ENCODE peak calls at places on chromosomes 1 and 21, in six cellular contexts. One of them, this sample, is unnamed. For H3K4me1, the result is how much of the 10 kb centered on the place peaks cover.

GRCh38 chr1:201884472-201884871 is 4.2 kb upstream of the SHISA4 start:
- DNase-seq in neural progenitor cell: no peak
- DNase-seq in endothelial cell of umbilical vein: no peak
- DNase-seq in fibroblast of lung: no peak
- DNase-seq in PC-3: no peak
- DNase-seq in adipocyte: no peak
- DNase-seq in this sample: no peak

GRCh38 chr1:113353581-113353980 is 36.7 kb upstream of the MAGI3 start:
- DNase-seq in neural progenitor cell: no peak
- DNase-seq in endothelial cell of umbilical vein: no peak
- DNase-seq in fibroblast of lung: peak
- DNase-seq in PC-3: peak
- DNase-seq in adipocyte: no peak
- DNase-seq in this sample: no peak

GRCh38 chr1:157045251-157046218 is at the start of gene ARHGEF11:
- DNase-seq in neural progenitor cell: peak
- DNase-seq in endothelial cell of umbilical vein: peak
- DNase-seq in fibroblast of lung: peak
- DNase-seq in PC-3: peak
- DNase-seq in adipocyte: peak
- DNase-seq in this sample: peak

GRCh38 chr1:97691325-97691724 is 229.5 kb downstream of the DPYD start:
- DNase-seq in neural progenitor cell: peak
- DNase-seq in endothelial cell of umbilical vein: no peak
- DNase-seq in fibroblast of lung: no peak
- DNase-seq in PC-3: no peak
- DNase-seq in adipocyte: no peak
- DNase-seq in this sample: no peak

GRCh38 chr1:156295391-156295947 is at the start of gene GLMP:
- DNase-seq in neural progenitor cell: peak
- DNase-seq in endothelial cell of umbilical vein: peak
- DNase-seq in fibroblast of lung: peak
- DNase-seq in PC-3: peak
- DNase-seq in adipocyte: peak
- DNase-seq in this sample: peak

GRCh38 chr1:115641762-115642167 is at the start of gene VANGL1:
- DNase-seq in neural progenitor cell: peak
- DNase-seq in endothelial cell of umbilical vein: peak
- DNase-seq in fibroblast of lung: peak
- DNase-seq in PC-3: peak
- DNase-seq in adipocyte: peak
- DNase-seq in this sample: peak

GRCh38 chr1:168121314-168122029 is 15.3 kb downstream of the GPR161 start:
- DNase-seq in neural progenitor cell: no peak
- DNase-seq in endothelial cell of umbilical vein: no peak
- DNase-seq in fibroblast of lung: peak
- DNase-seq in PC-3: no peak
- DNase-seq in adipocyte: peak
- DNase-seq in this sample: no peak

GRCh38 chr1:224340711-224341384 is 10.9 kb upstream of the NVL start:
- DNase-seq in neural progenitor cell: peak
- DNase-seq in endothelial cell of umbilical vein: peak
- DNase-seq in fibroblast of lung: peak
- DNase-seq in PC-3: peak
- DNase-seq in adipocyte: peak
- DNase-seq in this sample: peak

GRCh38 chr1:87794788-87795614 is 466.3 kb downstream of the LMO4 start:
- DNase-seq in neural progenitor cell: no peak
- DNase-seq in endothelial cell of umbilical vein: peak
- DNase-seq in fibroblast of lung: peak
- DNase-seq in PC-3: peak
- DNase-seq in adipocyte: peak
- DNase-seq in this sample: no peak

GRCh38 chr1:40625076-40625475 is 40.4 kb downstream of the RIMS3 start:
- DNase-seq in neural progenitor cell: peak
- DNase-seq in endothelial cell of umbilical vein: no peak
- DNase-seq in fibroblast of lung: no peak
- DNase-seq in PC-3: peak
- DNase-seq in adipocyte: peak
- DNase-seq in this sample: peak

GRCh38 chr1:2032737-2033136 is 13.6 kb downstream of the GABRD start:
- DNase-seq in neural progenitor cell: no peak
- DNase-seq in endothelial cell of umbilical vein: no peak
- DNase-seq in fibroblast of lung: no peak
- DNase-seq in PC-3: no peak
- DNase-seq in adipocyte: peak
- DNase-seq in this sample: no peak

GRCh38 chr1:6584126-6585080 is 4.6 kb downstream of the ZBTB48 start:
- DNase-seq in neural progenitor cell: no peak
- DNase-seq in endothelial cell of umbilical vein: no peak
- DNase-seq in fibroblast of lung: no peak
- DNase-seq in PC-3: no peak
- DNase-seq in adipocyte: no peak
- DNase-seq in this sample: no peak

GRCh38 chr1:6586404-6586816 is 6.6 kb downstream of the ZBTB48 start:
- DNase-seq in neural progenitor cell: no peak
- DNase-seq in endothelial cell of umbilical vein: no peak
- DNase-seq in fibroblast of lung: no peak
- DNase-seq in PC-3: no peak
- DNase-seq in adipocyte: no peak
- DNase-seq in this sample: no peak

GRCh38 chr1:6585841-6586240 is 6.0 kb downstream of the ZBTB48 start:
- DNase-seq in neural progenitor cell: no peak
- DNase-seq in endothelial cell of umbilical vein: no peak
- DNase-seq in fibroblast of lung: no peak
- DNase-seq in PC-3: no peak
- DNase-seq in adipocyte: no peak
- DNase-seq in this sample: no peak

GRCh38 chr1:6587261-6588005 is 7.6 kb downstream of the ZBTB48 start:
- DNase-seq in neural progenitor cell: no peak
- DNase-seq in endothelial cell of umbilical vein: no peak
- DNase-seq in fibroblast of lung: peak
- DNase-seq in PC-3: peak
- DNase-seq in adipocyte: no peak
- DNase-seq in this sample: no peak

DNA sequence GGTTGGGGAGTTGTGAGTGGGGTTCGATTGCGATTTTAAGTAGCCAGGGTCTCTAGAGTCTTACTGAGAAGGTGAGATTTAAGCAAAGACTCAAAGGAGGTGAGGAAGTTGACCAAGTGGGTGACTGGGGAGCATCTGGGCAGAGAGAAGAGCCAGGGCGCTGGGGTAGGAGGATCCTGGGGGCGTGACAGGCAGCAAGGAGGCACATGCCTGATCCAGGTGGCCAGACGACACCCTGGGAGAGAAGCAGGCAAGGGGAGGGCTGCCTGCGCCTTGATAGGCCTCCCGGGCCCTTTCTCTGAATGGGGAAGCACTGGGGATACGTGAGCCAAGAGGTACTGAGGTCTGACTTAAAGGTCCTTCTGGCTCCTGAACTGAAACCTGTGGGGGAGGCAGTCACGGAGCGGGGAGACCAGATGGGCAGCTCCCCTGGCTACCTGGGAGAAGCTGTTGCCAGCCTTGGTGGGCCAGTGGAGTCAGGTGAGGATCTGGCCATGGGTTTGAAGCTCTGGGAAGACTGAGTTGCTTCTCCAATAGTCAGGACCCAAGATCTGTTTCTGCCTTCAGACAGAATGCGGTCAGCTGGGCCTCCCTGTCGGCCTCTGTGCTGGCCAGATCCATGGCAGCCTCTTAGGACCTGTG is 5.4 kb downstream of the ZBTB48 start:
- DNase-seq in neural progenitor cell: no peak
- DNase-seq in endothelial cell of umbilical vein: no peak
- DNase-seq in fibroblast of lung: no peak
- DNase-seq in PC-3: no peak
- DNase-seq in adipocyte: no peak
- DNase-seq in this sample: no peak
- H3K4me1 ChIP-seq in neural progenitor cell: under half
- H3K4me1 ChIP-seq in endothelial cell of umbilical vein: under half
- H3K4me1 ChIP-seq in fibroblast of lung: under half
- H3K4me1 ChIP-seq in PC-3: under half
- H3K4me1 ChIP-seq in adipocyte: under half
- H3K4me1 ChIP-seq in this sample: under half

DNA sequence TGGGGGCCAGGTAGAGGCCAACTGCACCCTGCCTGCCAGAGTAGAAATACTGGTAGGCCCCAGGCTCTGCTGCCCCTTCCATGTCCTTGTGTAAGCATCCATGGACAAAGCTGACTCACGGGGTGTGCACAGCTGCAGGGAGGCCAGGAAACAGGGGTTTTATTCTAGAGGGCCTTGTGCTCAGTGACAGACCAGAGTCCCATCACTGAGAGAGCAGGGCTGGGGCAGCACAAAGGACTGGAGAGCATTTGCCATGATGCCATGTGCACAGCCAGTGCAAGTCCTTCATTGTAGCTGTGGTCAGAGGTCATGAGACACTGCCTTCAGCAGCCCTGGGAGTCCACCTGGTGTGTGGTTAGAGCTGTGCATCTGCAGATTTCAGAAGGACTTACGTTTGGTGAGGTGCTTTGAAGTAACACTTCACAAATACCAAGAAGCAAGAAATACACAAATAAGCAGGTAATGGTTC is 8.1 kb downstream of the ARF1 start:
- DNase-seq in neural progenitor cell: no peak
- DNase-seq in endothelial cell of umbilical vein: peak
- DNase-seq in fibroblast of lung: peak
- DNase-seq in PC-3: no peak
- DNase-seq in adipocyte: peak
- DNase-seq in this sample: peak
- H3K9ac ChIP-seq in neural progenitor cell: no peak
- H3K9ac ChIP-seq in endothelial cell of umbilical vein: no peak
- H3K9ac ChIP-seq in fibroblast of lung: no peak
- H3K9ac ChIP-seq in PC-3: no peak
- H3K9ac ChIP-seq in adipocyte: peak
- H3K9ac ChIP-seq in this sample: no peak

GRCh38 chr1:22816803-22817202 is 106.2 kb downstream of the EPHB2 start:
- DNase-seq in neural progenitor cell: no peak
- DNase-seq in endothelial cell of umbilical vein: no peak
- DNase-seq in fibroblast of lung: no peak
- DNase-seq in PC-3: no peak
- DNase-seq in adipocyte: no peak
- DNase-seq in this sample: peak
- H3K4me1 ChIP-seq in neural progenitor cell: under half
- H3K4me1 ChIP-seq in endothelial cell of umbilical vein: under half
- H3K4me1 ChIP-seq in fibroblast of lung: under half
- H3K4me1 ChIP-seq in PC-3: under half
- H3K4me1 ChIP-seq in adipocyte: under half
- H3K4me1 ChIP-seq in this sample: under half

GRCh38 chr21:41425588-41425953 is 468 bp upstream of the MX1 start:
- DNase-seq in neural progenitor cell: no peak
- DNase-seq in endothelial cell of umbilical vein: no peak
- DNase-seq in fibroblast of lung: no peak
- DNase-seq in PC-3: no peak
- DNase-seq in adipocyte: no peak
- DNase-seq in this sample: no peak
- H3K9ac ChIP-seq in neural progenitor cell: no peak
- H3K9ac ChIP-seq in endothelial cell of umbilical vein: peak
- H3K9ac ChIP-seq in fibroblast of lung: peak
- H3K9ac ChIP-seq in PC-3: peak
- H3K9ac ChIP-seq in adipocyte: peak
- H3K9ac ChIP-seq in this sample: no peak

GRCh38 chr1:234976880-234977680 is 151.6 kb downstream of the TOMM20 start:
- DNase-seq in neural progenitor cell: no peak
- DNase-seq in endothelial cell of umbilical vein: no peak
- DNase-seq in fibroblast of lung: no peak
- DNase-seq in PC-3: no peak
- DNase-seq in adipocyte: no peak
- DNase-seq in this sample: no peak
- H3K4me1 ChIP-seq in neural progenitor cell: under half
- H3K4me1 ChIP-seq in endothelial cell of umbilical vein: half or more
- H3K4me1 ChIP-seq in fibroblast of lung: under half
- H3K4me1 ChIP-seq in PC-3: half or more
- H3K4me1 ChIP-seq in adipocyte: half or more
- H3K4me1 ChIP-seq in this sample: under half

DNA sequence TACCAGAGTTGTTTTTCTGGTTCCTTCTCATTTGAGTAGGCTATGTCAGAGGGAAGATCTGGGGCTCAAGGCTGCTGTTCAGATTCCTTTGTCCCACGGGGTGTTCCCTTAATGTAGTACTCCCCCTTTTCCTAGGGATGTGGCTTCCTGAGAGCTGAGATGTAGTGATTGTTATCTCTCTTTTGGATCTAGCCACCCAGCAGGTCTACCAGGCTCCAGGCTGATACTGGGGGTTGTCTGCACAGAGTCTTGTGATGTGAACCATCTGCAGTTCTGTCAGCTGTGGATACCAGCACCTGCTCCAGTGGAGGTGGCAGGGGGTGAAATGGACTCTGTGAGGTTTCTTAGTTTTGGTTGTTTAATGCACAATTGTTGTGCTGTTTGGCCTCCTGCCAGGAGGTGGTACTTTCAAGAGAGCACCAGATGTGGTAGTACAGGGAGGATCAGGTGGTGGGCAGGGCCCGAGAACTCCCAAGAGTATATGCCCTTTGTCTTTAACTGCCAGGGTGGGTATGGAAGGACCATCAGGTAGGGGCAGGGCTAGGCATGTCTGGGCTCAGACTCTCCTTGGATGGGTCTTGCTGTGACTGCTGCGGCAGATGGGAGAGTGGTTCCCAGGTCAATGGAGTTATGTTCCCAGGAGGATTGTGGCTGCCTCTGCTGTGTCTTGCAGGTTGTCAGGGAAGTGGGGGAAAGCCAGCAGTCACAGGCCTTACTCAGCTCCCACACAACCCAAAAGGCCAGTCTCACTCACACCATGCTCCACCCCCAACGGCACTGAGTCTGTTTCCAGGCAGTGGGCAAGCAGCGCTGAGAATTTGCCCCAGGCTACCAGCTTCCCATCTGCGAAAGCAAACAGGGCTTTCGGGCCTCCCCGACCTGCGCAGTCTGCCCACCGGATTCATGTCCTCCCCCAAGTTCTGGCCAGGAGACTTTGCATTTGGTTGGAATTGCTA is 64.2 kb downstream of the SERINC2 start:
- DNase-seq in neural progenitor cell: no peak
- DNase-seq in endothelial cell of umbilical vein: no peak
- DNase-seq in fibroblast of lung: no peak
- DNase-seq in PC-3: peak
- DNase-seq in adipocyte: peak
- DNase-seq in this sample: no peak
- H3K9ac ChIP-seq in neural progenitor cell: no peak
- H3K9ac ChIP-seq in endothelial cell of umbilical vein: no peak
- H3K9ac ChIP-seq in fibroblast of lung: no peak
- H3K9ac ChIP-seq in PC-3: no peak
- H3K9ac ChIP-seq in adipocyte: no peak
- H3K9ac ChIP-seq in this sample: no peak

DNA sequence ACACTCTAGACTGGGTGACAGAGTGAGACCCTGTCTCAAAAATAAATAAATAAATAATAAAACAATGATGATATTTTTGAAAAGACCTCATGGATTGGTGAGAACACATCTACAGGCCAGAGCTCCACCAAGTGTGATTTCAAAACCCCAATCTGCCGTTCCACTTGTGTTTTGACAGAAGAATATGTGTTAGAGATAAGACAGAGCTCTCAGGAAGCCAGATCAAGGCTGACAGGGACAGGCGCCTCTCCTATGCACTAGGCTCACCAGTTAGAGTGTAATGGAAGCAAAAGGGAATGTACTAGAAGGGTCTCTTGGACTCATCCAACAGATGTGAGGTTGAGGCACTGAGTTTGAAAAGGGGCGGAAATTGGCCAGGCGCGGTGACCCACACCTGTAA is 110.7 kb upstream of the ERRFI1 start:
- DNase-seq in neural progenitor cell: no peak
- DNase-seq in endothelial cell of umbilical vein: no peak
- DNase-seq in fibroblast of lung: no peak
- DNase-seq in PC-3: no peak
- DNase-seq in adipocyte: no peak
- DNase-seq in this sample: no peak
- H3K4me1 ChIP-seq in neural progenitor cell: under half
- H3K4me1 ChIP-seq in endothelial cell of umbilical vein: under half
- H3K4me1 ChIP-seq in fibroblast of lung: under half
- H3K4me1 ChIP-seq in PC-3: under half
- H3K4me1 ChIP-seq in adipocyte: half or more
- H3K4me1 ChIP-seq in this sample: under half

GRCh38 chr1:886311-886710 is 37.4 kb upstream of the SAMD11 start:
- DNase-seq in neural progenitor cell: no peak
- DNase-seq in endothelial cell of umbilical vein: no peak
- DNase-seq in fibroblast of lung: no peak
- DNase-seq in PC-3: no peak
- DNase-seq in adipocyte: no peak
- DNase-seq in this sample: no peak
- H3K9ac ChIP-seq in neural progenitor cell: no peak
- H3K9ac ChIP-seq in endothelial cell of umbilical vein: no peak
- H3K9ac ChIP-seq in fibroblast of lung: no peak
- H3K9ac ChIP-seq in PC-3: no peak
- H3K9ac ChIP-seq in adipocyte: no peak
- H3K9ac ChIP-seq in this sample: no peak